ENCODE peak calls at places on chromosome X, in nine cellular contexts. O is SK-N-SH, V is right atrium auricular region, U is lower lobe of right lung, L is lung, M is fibroblast of lung, I is brain microvascular endothelial cell, N is AG04450, F is A549. Y is an unnamed sample.
A peak's percentile ranks its signal among the peaks of the same experiment; 100 is the strongest.

GRCh38 chrX:97740044-97740443 is 856.3 kb downstream of the RPA4 start:
- DNase-seq in I (no peak), N (no peak), V (no peak), M (no peak), F (no peak), O (no peak), L (no peak), U (no peak), Y (peak; percentile 16)

GRCh38 chrX:134173541-134174272 is 63.3 kb upstream of the CCDC160 start:
- DNase-seq in O (peak; percentile 22), L (no peak), N (no peak), I (no peak), U (no peak), V (no peak), M (no peak), F (no peak), Y (no peak)

GRCh38 chrX:103240155-103240554 is 14.8 kb downstream of the TCEAL8 start:
- DNase-seq in V (no peak), L (no peak), U (no peak), N (no peak), M (no peak), I (no peak), F (no peak), O (no peak), Y (no peak)

GRCh38 chrX:45711231-45711630 is 510.6 kb upstream of the DIPK2B start:
- DNase-seq in I (no peak), U (no peak), L (no peak), V (no peak), M (no peak), N (no peak), F (no peak), O (no peak), Y (no peak)

GRCh38 chrX:40096395-40097091 is 1.2 kb downstream of the BCOR start:
- DNase-seq in M (peak; percentile 39), U (peak; percentile 62), V (no peak), N (no peak), O (peak; percentile 64), L (no peak), I (no peak), F (no peak), Y (no peak)

GRCh38 chrX:24424948-24425347 is 40.1 kb upstream of the PDK3 start:
- DNase-seq in U (no peak), O (no peak), L (no peak), V (peak; percentile 72), F (no peak), M (no peak), I (peak; percentile 9), N (no peak), Y (no peak)

GRCh38 chrX:47523297-47523696 is 37.7 kb upstream of the ARAF start:
- DNase-seq in N (peak; percentile 29), L (peak; percentile 83), O (peak; percentile 91), F (peak; percentile 78), U (peak; percentile 89), I (peak; percentile 62), V (peak; percentile 72), M (peak; percentile 65), Y (peak; percentile 49)

GRCh38 chrX:13646154-13646549 is 6.8 kb upstream of the TCEANC start:
- DNase-seq in L (peak; percentile 57), O (peak; percentile 40), V (no peak), U (peak; percentile 50), I (peak; percentile 72), N (no peak), M (peak; percentile 75), F (peak; percentile 69), Y (no peak)

GRCh38 chrX:44291468-44292116 is 51.9 kb downstream of the EFHC2 start:
- DNase-seq in L (no peak), M (no peak), N (no peak), F (no peak), V (no peak), O (no peak), I (no peak), U (no peak), Y (no peak)

GRCh38 chrX:123291623-123292022 is 107.5 kb downstream of the GRIA3 start:
- DNase-seq in U (no peak), L (no peak), M (no peak), O (peak; percentile 3), F (no peak), N (no peak), V (no peak), I (no peak), Y (no peak)
- H3K27ac ChIP-seq in U (no peak overlapping the region), L (no peak overlapping the region), M (no peak overlapping the region), O (no peak overlapping the region), F (no peak overlapping the region), N (no peak overlapping the region), V (no peak overlapping the region), I (no peak overlapping the region), Y (no peak overlapping the region)

GRCh38 chrX:8366491-8366890 is 98.1 kb upstream of the VCX3B start:
- DNase-seq in F (no peak), L (no peak), M (no peak), V (no peak), U (no peak), O (no peak), N (no peak), I (no peak), Y (no peak)

DNA sequence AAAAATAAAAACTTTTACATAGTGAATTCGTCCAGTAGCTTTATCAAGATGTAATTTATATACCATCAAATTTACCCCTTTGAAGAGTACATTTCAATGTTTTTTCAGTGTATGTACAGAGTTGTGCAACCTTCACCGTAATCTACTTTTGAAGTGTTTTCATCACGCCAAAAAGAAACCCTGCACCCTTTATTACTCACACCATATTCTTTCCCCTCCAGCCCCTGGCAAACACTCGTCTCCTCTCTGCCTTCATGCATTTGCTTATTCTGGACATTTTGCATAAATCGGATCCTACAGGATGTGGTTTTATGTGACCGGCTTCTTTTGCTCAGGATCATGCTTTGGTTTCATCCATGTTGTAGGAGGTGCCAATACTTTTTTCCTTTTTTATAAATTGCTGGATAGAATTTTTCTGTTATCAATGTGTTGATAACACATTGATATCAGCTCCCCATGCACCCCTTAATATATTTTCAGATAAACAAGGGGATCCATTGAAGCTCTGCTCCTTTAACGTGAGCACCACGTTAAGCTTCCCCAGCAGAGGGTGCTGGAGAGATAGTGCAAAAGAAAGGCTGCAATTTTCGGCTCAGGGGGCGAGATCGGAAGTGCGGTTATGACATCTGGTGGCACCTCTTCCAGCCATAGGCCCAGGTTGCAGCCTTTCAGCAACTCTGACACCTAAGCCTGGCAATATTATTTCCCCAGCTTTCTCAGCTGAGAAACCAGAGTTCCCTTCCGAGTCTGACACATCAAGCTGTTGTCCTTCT is 100.1 kb upstream of the VCX3B start:
- DNase-seq in N (no peak), L (no peak), O (peak; percentile 7), M (no peak), U (peak; percentile 35), F (peak; percentile 15), I (no peak), V (no peak), Y (peak; percentile 1)
- TF ChIP-seq CTCF in N (no peak), L (peak; percentile 0), O (peak; percentile 22), M (no peak), U (peak; percentile 25), F (peak; percentile 9), I (peak; percentile 69), V (peak; percentile 61), Y (no peak)

GRCh38 chrX:110698696-110699095 is 96.9 kb downstream of the CHRDL1 start:
- DNase-seq in N (no peak), M (no peak), I (no peak), L (no peak), U (no peak), O (no peak), V (no peak), F (no peak), Y (no peak)

GRCh38 chrX:110703641-110704040 is 92.0 kb downstream of the CHRDL1 start:
- DNase-seq in V (no peak), N (no peak), U (no peak), F (no peak), M (no peak), L (no peak), O (no peak), I (no peak), Y (no peak)

DNA sequence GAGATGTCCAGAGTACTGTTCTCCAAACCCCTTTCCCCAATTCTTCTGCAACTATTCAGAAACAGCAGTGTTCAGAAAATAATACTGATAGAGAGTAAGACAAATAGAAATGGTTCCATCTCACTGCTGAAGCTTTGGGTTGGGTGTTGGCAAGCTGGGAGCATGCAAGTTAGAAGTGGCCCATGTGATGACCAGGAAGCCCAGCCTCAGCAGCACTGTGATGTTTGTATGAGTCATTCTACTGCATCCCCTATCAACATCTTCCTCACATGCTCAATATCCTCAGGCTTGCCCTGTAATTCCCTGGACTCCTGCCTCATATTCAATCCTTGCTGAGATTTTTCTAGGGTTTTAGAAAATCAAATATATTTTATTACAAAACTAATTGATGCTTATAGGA is 96.5 kb downstream of the CHRDL1 start:
- DNase-seq in I (no peak), N (no peak), F (no peak), M (no peak), O (no peak), U (no peak), V (no peak), L (no peak), Y (no peak)
- H3K27ac ChIP-seq in I (no peak overlapping the region), N (no peak overlapping the region), F (no peak overlapping the region), M (no peak overlapping the region), O (no peak overlapping the region), U (no peak overlapping the region), V (no peak overlapping the region), L (no peak overlapping the region), Y (no peak overlapping the region)

DNA sequence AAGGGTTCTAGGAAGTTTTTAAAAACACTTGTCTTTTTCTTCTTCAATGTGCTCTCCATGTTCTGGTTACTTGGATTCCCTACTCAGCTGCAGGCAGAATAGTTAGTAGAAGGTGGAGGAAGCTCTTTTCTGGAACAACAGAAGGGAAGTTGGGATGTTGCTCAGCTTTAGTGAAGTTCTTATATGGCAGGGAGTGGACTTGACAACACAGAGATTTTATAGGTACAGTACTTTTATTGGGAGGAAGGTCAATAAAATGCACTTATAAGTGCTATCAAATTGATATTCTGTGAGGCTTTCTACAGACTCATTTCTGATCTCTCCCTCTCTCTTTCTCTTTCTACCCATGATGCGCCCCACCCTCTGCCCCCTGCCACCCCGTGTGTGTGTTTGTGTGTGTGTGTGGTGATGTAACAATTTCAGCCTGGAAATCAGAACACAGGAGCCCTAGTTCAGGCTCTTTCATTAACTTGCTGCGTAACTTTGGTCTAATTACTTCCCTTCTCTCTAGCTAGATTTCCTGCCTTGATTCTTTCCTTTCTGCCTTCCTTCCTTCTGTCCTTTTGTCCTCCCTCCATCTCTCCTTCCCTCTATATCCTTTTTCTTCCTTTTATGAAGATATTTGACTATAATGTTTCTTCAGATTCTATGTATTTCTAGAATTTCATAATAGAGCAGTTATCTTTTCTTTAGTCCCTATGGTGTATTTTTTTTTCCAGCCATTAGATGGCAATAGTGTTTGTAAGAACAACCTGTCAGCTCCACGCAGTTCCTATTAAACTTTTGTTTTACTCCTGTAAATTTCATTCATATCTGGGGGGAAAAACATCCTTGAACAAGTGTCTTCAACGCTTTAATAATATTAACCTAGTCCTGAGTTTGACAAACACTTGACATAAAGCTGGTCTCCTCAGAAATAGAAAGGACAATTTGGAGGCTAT is 37.1 kb downstream of the HEPH start:
- DNase-seq in U (no peak), V (no peak), N (no peak), M (peak; percentile 17), O (no peak), F (peak; percentile 9), L (no peak), I (no peak), Y (no peak)
- TF ChIP-seq CTCF in U (no peak), V (peak; percentile 52), N (peak; percentile 44), M (no peak), O (peak; percentile 66), F (no peak), L (no peak), I (no peak), Y (peak; percentile 27)

DNA sequence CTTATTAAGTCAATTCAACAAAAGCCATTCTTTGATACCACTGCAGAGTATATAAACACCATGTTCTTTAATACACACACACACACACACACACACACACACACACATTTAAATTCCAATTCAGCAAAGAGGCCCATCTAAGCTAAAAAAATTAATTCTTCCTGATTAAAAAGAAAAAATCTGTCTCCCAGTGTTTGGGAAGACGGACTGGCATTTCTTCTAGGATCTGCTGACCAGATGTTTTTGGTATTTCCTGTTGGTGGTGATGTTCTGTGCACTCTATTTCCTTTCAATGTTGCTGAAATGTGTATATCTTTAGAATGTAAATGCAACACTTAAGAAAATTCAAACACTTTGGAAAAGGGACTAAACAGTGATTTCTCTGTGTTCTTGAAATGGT is 243.8 kb downstream of the THOC2 start:
- DNase-seq in V (no peak), I (no peak), O (no peak), U (no peak), L (no peak), M (peak; percentile 0), F (no peak), N (no peak), Y (no peak)
- H3K27ac ChIP-seq in V (no peak overlapping the region), I (no peak overlapping the region), O (no peak overlapping the region), U (no peak overlapping the region), L (no peak overlapping the region), M (no peak overlapping the region), F (no peak overlapping the region), N (no peak overlapping the region), Y (no peak overlapping the region)